ENCODE peak calls at places on chromosome 11, in seven cellular contexts. J, M, I, N, L, V and W are unnamed samples.

GRCh38 chr11:68387840-68388239 is 72.7 kb upstream of the PPP6R3 start:
- DNase-seq in J (peak), I (no peak), L (no peak), N (no peak), M (no peak), V (no peak), W (no peak)

GRCh38 chr11:48013269-48013901 is 33.0 kb downstream of the PTPRJ start:
- DNase-seq in M (peak), V (no peak), I (no peak), J (peak), L (no peak), N (no peak), W (no peak)

GRCh38 chr11:9138133-9138453 is 46.7 kb upstream of the SCUBE2 start:
- DNase-seq in N (no peak), M (no peak), I (no peak), L (no peak), V (no peak), J (no peak), W (no peak)

GRCh38 chr11:106399624-106400023 is 322.2 kb downstream of the AASDHPPT start:
- DNase-seq in L (no peak), J (no peak), I (no peak), M (peak), V (no peak), N (no peak), W (no peak)

GRCh38 chr11:72786305-72787261 is 7.3 kb downstream of the STARD10 start:
- DNase-seq in I (no peak), V (no peak), M (no peak), L (no peak), N (no peak), J (no peak), W (no peak)

GRCh38 chr11:72781313-72782080 is 12.3 kb downstream of the STARD10 start:
- DNase-seq in L (no peak), V (peak), N (peak), J (no peak), I (no peak), M (no peak), W (peak)

GRCh38 chr11:7574491-7575129 is 60.8 kb downstream of the PPFIBP2 start:
- DNase-seq in V (no peak), N (no peak), I (no peak), L (no peak), M (no peak), J (no peak), W (no peak)

GRCh38 chr11:2653930-2654739 is 45.7 kb downstream of the KCNQ1OT1 start:
- DNase-seq in N (no peak), L (no peak), J (peak), V (no peak), I (no peak), M (no peak), W (no peak)

GRCh38 chr11:19739872-19740271 is 27.2 kb downstream of the NAV2 start:
- DNase-seq in V (peak), J (no peak), L (no peak), M (peak), I (no peak), N (no peak), W (peak)

GRCh38 chr11:121133046-121133445 is 32.0 kb downstream of the TECTA start:
- DNase-seq in I (no peak), N (no peak), V (no peak), M (no peak), L (no peak), J (no peak), W (no peak)

GRCh38 chr11:111765984-111766833 is at the start of gene PPP2R1B:
- DNase-seq in N (peak), J (peak), I (peak), L (peak), M (peak), V (peak), W (peak)

GRCh38 chr11:13016415-13016814 is 7.3 kb downstream of the RASSF10 start:
- DNase-seq in I (no peak), L (no peak), M (no peak), J (no peak), N (no peak), V (no peak), W (no peak)

GRCh38 chr11:122523841-122524531 is 131.5 kb upstream of the UBASH3B start:
- DNase-seq in V (no peak), M (no peak), I (no peak), L (peak), N (no peak), J (no peak), W (peak)

GRCh38 chr11:75766449-75767227 is 1.9 kb upstream of the DGAT2 start:
- DNase-seq in J (peak), N (no peak), I (no peak), V (no peak), M (no peak), L (no peak), W (no peak)

GRCh38 chr11:83122050-83122449 is 34.9 kb upstream of the PCF11 start:
- DNase-seq in N (no peak), L (no peak), M (no peak), V (no peak), I (no peak), J (no peak), W (no peak)

GRCh38 chr11:102026975-102027374 is 20.3 kb upstream of the CFAP300 start:
- DNase-seq in V (no peak), L (no peak), M (no peak), N (no peak), J (no peak), I (no peak), W (no peak)

GRCh38 chr11:103544874-103545273 is 435.6 kb downstream of the DYNC2H1 start:
- DNase-seq in J (peak), M (no peak), N (no peak), I (no peak), V (no peak), L (no peak), W (no peak)

GRCh38 chr11:125373426-125374391 is 122.4 kb downstream of the FEZ1 start:
- DNase-seq in M (peak), N (no peak), I (no peak), J (no peak), L (no peak), V (no peak), W (no peak)

GRCh38 chr11:60762851-60763691 is 6.4 kb downstream of the MS4A15 start:
- DNase-seq in I (no peak), M (no peak), J (no peak), L (no peak), N (no peak), V (no peak), W (no peak)

DNA sequence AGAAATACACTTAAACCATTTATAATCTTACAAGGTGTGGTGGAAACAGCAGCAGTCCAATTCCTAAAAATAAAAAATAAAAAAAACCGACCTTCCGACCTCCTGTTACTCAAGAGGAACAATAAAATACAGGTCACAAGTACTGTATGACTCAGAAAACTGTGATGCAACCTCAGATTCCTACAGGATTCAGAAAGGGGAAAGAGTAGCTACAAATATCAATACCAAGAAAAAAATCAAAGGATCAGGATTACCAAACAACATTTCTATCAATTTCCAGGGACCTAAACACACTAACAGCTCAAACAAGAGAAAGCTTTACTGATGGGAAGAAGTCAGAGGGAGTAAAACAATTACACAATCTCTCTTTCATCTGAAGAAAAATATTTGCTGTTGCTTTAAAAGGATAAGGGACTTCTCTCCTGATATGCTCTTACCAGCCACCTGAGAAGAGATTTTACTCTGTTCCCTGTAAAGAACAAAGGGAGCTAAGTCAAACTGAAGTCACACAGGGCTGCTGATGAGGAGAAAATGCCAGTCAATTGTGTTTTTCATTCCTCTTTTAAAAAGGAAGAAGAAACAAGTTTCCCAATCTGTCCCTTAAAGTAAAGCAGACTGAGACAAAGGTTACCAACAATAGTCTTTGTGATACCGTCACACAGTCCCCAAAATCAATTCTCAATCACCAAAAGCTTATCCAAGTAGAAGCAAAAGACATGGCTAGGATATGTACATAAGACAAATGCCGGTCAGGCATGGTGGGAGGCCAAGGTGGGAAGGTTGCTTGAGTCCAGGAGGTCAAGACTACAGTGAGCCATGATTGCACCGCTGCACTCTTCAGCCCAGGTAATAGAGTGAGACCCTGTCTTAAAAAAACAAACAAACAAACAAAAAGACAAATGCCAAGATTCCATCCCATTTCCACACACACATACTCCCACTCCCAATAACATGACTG is 39.3 kb downstream of the AMBRA1 start:
- DNase-seq in N (no peak), V (no peak), I (peak), L (peak), J (no peak), M (peak), W (no peak)
- TF ChIP-seq CTCF in N (no peak), V (no peak), I (no peak), L (no peak), J (no peak), M (no peak), W (no peak)

GRCh38 chr11:1230456-1231395 is 7.9 kb downstream of the MUC5B start:
- DNase-seq in J (peak), I (no peak), L (no peak), M (no peak), V (no peak), N (peak), W (peak)
- TF ChIP-seq CTCF in J (no peak), I (no peak), L (no peak), M (no peak), V (no peak), N (no peak), W (no peak)

GRCh38 chr11:118000067-118000849 is 14.1 kb downstream of the IL10RA start:
- DNase-seq in N (no peak), I (no peak), V (no peak), M (no peak), J (no peak), L (no peak), W (no peak)
- TF ChIP-seq CTCF in N (no peak), I (no peak), V (no peak), M (no peak), J (no peak), L (no peak), W (no peak)

DNA sequence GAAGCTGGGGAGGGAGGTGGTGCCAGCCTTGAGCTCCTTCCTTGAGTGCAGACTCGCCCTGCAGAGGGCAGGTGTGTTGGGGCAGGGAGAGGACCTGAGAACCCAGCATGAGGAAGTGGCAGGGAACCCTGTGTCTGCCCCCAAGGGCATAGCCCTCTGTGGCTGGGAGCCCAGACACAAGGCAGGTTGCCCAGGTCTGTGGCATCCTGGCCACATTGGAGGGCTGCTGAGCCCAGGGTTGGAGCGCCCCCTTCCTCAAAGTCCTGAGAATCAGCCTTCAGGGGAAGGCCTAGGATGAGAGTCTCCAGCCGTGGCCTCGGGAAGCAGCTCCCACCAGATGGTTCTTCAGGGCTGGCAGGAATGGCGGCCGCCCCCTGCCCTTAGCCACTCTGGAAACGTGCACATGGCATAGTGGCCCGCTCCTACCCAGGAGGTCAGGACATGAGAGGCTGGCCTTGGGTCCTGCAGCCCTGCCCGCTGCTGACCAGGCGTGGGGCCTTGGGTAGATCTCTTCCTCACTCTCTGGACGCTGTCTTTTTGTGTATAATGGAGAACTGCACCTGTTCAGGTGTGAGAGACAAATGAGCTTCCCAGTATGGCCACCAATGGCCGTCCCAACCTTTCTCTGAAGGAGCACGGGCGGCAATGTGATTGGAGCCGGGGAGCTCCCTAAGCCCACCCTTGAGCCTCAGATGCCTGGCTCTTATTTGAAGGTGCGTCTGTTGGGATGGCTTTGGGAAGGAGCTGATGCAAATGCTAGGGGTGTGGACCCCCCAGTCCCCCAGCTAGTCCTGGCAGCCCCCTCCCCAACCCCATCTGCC is 4.5 kb upstream of the CDC42BPG start:
- DNase-seq in I (no peak), V (peak), N (no peak), J (peak), L (no peak), M (no peak), W (no peak)
- TF ChIP-seq CTCF in I (no peak), V (peak), N (no peak), J (no peak), L (no peak), M (no peak), W (no peak)

GRCh38 chr11:44325698-44326097 is 15.8 kb upstream of the ALX4 start:
- DNase-seq in J (peak), N (no peak), M (no peak), V (no peak), I (no peak), L (no peak), W (no peak)

GRCh38 chr11:44327730-44328691 is 18.1 kb upstream of the ALX4 start:
- DNase-seq in V (no peak), J (no peak), N (no peak), I (no peak), M (no peak), L (no peak), W (peak)

GRCh38 chr11:44324222-44324621 is 14.3 kb upstream of the ALX4 start:
- DNase-seq in L (no peak), V (no peak), J (no peak), M (no peak), N (no peak), I (no peak), W (no peak)

GRCh38 chr11:44324787-44325525 is 15.0 kb upstream of the ALX4 start:
- DNase-seq in N (no peak), V (no peak), M (no peak), I (no peak), L (no peak), J (peak), W (no peak)

GRCh38 chr11:44326615-44327475 is 16.9 kb upstream of the ALX4 start:
- DNase-seq in N (no peak), M (no peak), I (no peak), V (no peak), J (no peak), L (no peak), W (no peak)
- TF ChIP-seq CTCF in N (no peak), M (peak), I (peak), V (no peak), J (no peak), L (peak), W (no peak)

DNA sequence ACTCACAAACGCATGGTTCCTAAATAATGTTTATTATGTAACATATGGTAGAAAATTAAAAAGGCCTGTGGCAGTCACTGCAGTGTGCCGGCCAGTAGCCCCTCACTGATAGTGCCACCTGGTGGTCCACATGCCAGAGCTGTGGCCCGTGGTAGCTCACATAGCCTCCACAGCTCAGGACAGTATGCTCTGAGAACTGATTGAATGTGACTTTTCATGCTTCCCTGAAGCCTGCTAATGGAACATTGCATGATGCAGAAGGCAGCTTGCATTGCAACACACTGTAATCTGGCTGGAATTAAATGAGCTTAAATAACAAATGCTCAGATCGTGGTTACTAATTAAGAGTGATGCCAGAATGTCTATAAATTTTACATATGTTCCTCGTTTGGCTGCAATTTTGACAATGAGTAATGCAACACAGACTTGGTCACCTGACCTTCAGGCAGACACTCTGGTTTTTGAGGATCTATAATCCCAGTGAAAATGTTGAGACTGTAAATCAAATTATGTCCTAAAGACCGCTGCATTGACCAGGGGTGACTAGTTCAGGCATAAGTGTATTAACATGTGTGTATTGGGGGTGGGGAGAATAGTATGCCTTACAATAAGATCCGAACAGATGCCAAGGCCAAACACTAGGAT is 566.4 kb downstream of the METTL15 start:
- DNase-seq in V (peak), M (peak), J (no peak), N (no peak), I (peak), L (peak), W (peak)
- TF ChIP-seq CTCF in V (peak), M (peak), J (no peak), N (no peak), I (peak), L (peak), W (peak)

DNA sequence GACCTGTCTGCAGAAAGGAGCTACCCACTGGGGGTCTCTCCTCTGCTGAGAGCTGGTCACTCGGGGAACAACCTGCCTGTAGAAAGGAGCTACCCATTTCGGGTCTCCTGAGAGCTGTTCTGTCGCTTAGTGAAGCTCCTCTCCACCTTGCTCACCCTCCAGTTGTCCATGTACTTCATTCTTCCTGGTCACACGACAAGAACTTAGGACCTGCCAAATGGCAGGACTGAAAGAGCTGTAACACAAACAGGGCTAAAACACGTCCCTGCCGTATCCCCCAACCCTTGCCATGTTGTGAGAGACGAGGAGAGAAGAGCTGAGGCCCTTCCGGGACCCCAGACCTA is 24.1 kb upstream of the RNASEH2C start:
- DNase-seq in J (no peak), I (no peak), V (no peak), N (no peak), M (no peak), L (no peak), W (no peak)
- TF ChIP-seq CTCF in J (no peak), I (no peak), V (no peak), N (no peak), M (no peak), L (no peak), W (no peak)

GRCh38 chr11:17719940-17720795 is 797 bp downstream of the MYOD1 start:
- DNase-seq in I (no peak), J (peak), L (no peak), N (no peak), V (peak), M (no peak), W (peak)

GRCh38 chr11:17719028-17719939 is at the start of gene MYOD1:
- DNase-seq in M (no peak), I (no peak), J (peak), N (peak), V (peak), L (no peak), W (peak)

GRCh38 chr11:17722000-17722643 is 2.8 kb downstream of the MYOD1 start:
- DNase-seq in J (no peak), N (no peak), M (peak), L (peak), V (peak), I (no peak), W (peak)

GRCh38 chr11:17721242-17721999 is 2.0 kb downstream of the MYOD1 start:
- DNase-seq in M (no peak), J (peak), N (no peak), I (no peak), V (peak), L (no peak), W (peak)

GRCh38 chr11:17720796-17721171 is 1.4 kb downstream of the MYOD1 start:
- DNase-seq in M (no peak), N (no peak), I (no peak), L (no peak), J (peak), V (peak), W (no peak)
- TF ChIP-seq CTCF in M (no peak), N (no peak), I (no peak), L (no peak), J (no peak), V (no peak), W (no peak)

GRCh38 chr11:67071420-67072284 is 15.0 kb downstream of the RHOD start:
- DNase-seq in M (peak), L (peak), J (no peak), I (no peak), N (peak), V (peak), W (peak)
- TF ChIP-seq CTCF in M (peak), L (peak), J (peak), I (peak), N (peak), V (peak), W (peak)

GRCh38 chr11:93361435-93361834 is 30.9 kb downstream of the DEUP1 start:
- DNase-seq in N (no peak), I (no peak), M (no peak), L (no peak), J (no peak), V (no peak), W (no peak)
- TF ChIP-seq CTCF in N (peak), I (no peak), M (no peak), L (no peak), J (peak), V (no peak), W (no peak)